ENCODE peak calls at places on chromosomes 2 and 18, in six cellular contexts. L is ELR; X is kidney epithelial cell; A is stimulated activated CD4-positive, alpha-beta T cell treated with anti-CD3 and anti-CD28 coated beads, Interleukin-2, amount 100 ng/mL, for 48 hours; J is GM13977; E is neural progenitor cell. F is an unnamed sample.

GRCh38 chr18:57649536-57650495 is 28.2 kb upstream of the NARS1 start:
- DNase-seq in L (peak), X (peak), A (no peak), J (peak), E (no peak), F (peak)

GRCh38 chr2:237566401-237567235 is at the start of gene PRLH:
- DNase-seq in L (no peak), X (no peak), A (no peak), J (no peak), E (no peak), F (no peak)

GRCh38 chr2:1068832-1069231 is 118.2 kb downstream of the SNTG2 start:
- DNase-seq in L (no peak), X (no peak), A (no peak), J (no peak), E (no peak), F (no peak)

GRCh38 chr2:236565225-236565624 is 4.4 kb upstream of the ACKR3 start:
- DNase-seq in L (no peak), X (no peak), A (no peak), J (no peak), E (no peak), F (no peak)

GRCh38 chr2:16081316-16082200 is 141.2 kb downstream of the MYCN start:
- DNase-seq in L (no peak), X (no peak), A (no peak), J (no peak), E (peak), F (no peak)

GRCh38 chr2:25237764-25238163 is 69.4 kb upstream of the POMC start:
- DNase-seq in L (no peak), X (no peak), A (no peak), J (no peak), E (no peak), F (no peak)

GRCh38 chr18:44324361-44324760 is 356.3 kb upstream of the SETBP1 start:
- DNase-seq in L (no peak), X (no peak), A (no peak), J (no peak), E (no peak), F (no peak)

GRCh38 chr2:159497857-159498256 is 118.5 kb downstream of the BAZ2B start:
- DNase-seq in L (peak), X (no peak), A (no peak), J (no peak), E (no peak), F (no peak)

GRCh38 chr18:75811156-75811555 is 383.7 kb upstream of the SMIM21 start:
- DNase-seq in L (no peak), X (no peak), A (no peak), J (no peak), E (no peak), F (no peak)

GRCh38 chr2:98148968-98149697 is 62.2 kb downstream of the VWA3B start:
- DNase-seq in L (peak), X (no peak), A (no peak), J (no peak), E (no peak), F (no peak)

GRCh38 chr2:138329167-138329566 is 172.4 kb upstream of the SPOPL start:
- DNase-seq in L (no peak), X (no peak), A (no peak), J (no peak), E (no peak), F (no peak)

GRCh38 chr2:19651466-19651865 is 250.3 kb downstream of the TTC32 start:
- DNase-seq in L (no peak), X (no peak), A (no peak), J (no peak), E (no peak), F (no peak)

GRCh38 chr2:60512641-60513040 is 40.8 kb downstream of the BCL11A start:
- DNase-seq in L (no peak), X (no peak), A (no peak), J (no peak), E (no peak), F (no peak)

GRCh38 chr2:31945572-31945935 is 65.3 kb downstream of the MEMO1 start:
- DNase-seq in L (no peak), X (no peak), A (no peak), J (no peak), E (no peak), F (no peak)

GRCh38 chr2:235922851-235923250 is 245.3 kb downstream of the GBX2 start:
- DNase-seq in L (no peak), X (no peak), A (no peak), J (no peak), E (no peak), F (no peak)

GRCh38 chr2:74138952-74139323 is 8.8 kb downstream of the BOLA3 start:
- DNase-seq in L (no peak), X (no peak), A (no peak), J (no peak), E (peak), F (no peak)

GRCh38 chr2:174641168-174641567 is 43.6 kb upstream of the WIPF1 start:
- DNase-seq in L (no peak), X (no peak), A (no peak), J (no peak), E (no peak), F (no peak)

GRCh38 chr2:124693156-124693555 is 668.1 kb downstream of the CNTNAP5 start:
- DNase-seq in L (no peak), X (no peak), A (no peak), J (no peak), E (no peak), F (no peak)

GRCh38 chr2:237766334-237766733 is 32.2 kb upstream of the RBM44 start:
- DNase-seq in L (no peak), X (peak), A (no peak), J (no peak), E (no peak), F (no peak)

GRCh38 chr18:78105611-78106010 is 856.0 kb downstream of the GALR1 start:
- DNase-seq in L (no peak), X (no peak), A (no peak), J (no peak), E (no peak), F (no peak)

GRCh38 chr18:79598046-79598884 is 81.3 kb upstream of the CTDP1 start:
- DNase-seq in L (no peak), X (no peak), A (no peak), J (no peak), E (no peak), F (no peak)

GRCh38 chr2:14715600-14715999 is 83.1 kb downstream of the LRATD1 start:
- DNase-seq in L (no peak), X (no peak), A (no peak), J (no peak), E (no peak), F (no peak)

GRCh38 chr2:15253817-15254216 is 307.3 kb downstream of the NBAS start:
- DNase-seq in L (no peak), X (no peak), A (no peak), J (no peak), E (no peak), F (no peak)

GRCh38 chr2:118121986-118122767 is 33.9 kb downstream of the INSIG2 start:
- DNase-seq in L (no peak), X (no peak), A (no peak), J (no peak), E (no peak), F (no peak)

GRCh38 chr2:102010767-102011351 is 19.1 kb downstream of the IL1R2 start:
- DNase-seq in L (peak), X (no peak), A (no peak), J (no peak), E (no peak), F (no peak)

GRCh38 chr2:28747714-28748113 is 3.9 kb upstream of the PPP1CB start:
- DNase-seq in L (no peak), X (no peak), A (no peak), J (no peak), E (no peak), F (no peak)

GRCh38 chr18:48409591-48410094 is 460 bp upstream of the ZBTB7C start:
- DNase-seq in L (peak), X (no peak), A (peak), J (peak), E (no peak), F (peak)

GRCh38 chr2:71877636-71878035 is 270.0 kb downstream of the CYP26B1 start:
- DNase-seq in L (no peak), X (no peak), A (no peak), J (no peak), E (no peak), F (no peak)

GRCh38 chr18:22432672-22433137 is 15.0 kb upstream of the CTAGE1 start:
- DNase-seq in L (peak), X (peak), A (no peak), J (no peak), E (no peak), F (no peak)

GRCh38 chr18:3836483-3836882 is 386.5 kb downstream of the TGIF1 start:
- DNase-seq in L (no peak), X (no peak), A (no peak), J (no peak), E (peak), F (no peak)

GRCh38 chr2:239934571-239935171 is 90.5 kb downstream of the NDUFA10 start:
- DNase-seq in L (peak), X (no peak), A (peak), J (peak), E (peak), F (peak)

GRCh38 chr2:134278546-134278945 is 24.7 kb downstream of the MGAT5 start:
- DNase-seq in L (no peak), X (no peak), A (no peak), J (no peak), E (no peak), F (no peak)

GRCh38 chr2:160352492-160352891 is 141.1 kb downstream of the RBMS1 start:
- DNase-seq in L (no peak), X (no peak), A (no peak), J (no peak), E (no peak), F (no peak)

GRCh38 chr2:187971893-187972292 is 319.8 kb upstream of the GULP1 start:
- DNase-seq in L (no peak), X (no peak), A (no peak), J (no peak), E (no peak), F (no peak)